ENCODE peak calls at places on chromosome 10, in five cellular contexts. Q, X, U, L and S are unnamed samples. For H3K36me3, the result is how much of the 10 kb centered on the place peaks cover.

GRCh38 chr10:101888251-101888949 is 44.8 kb upstream of the KCNIP2 start:
- DNase-seq in Q (peak), U (no peak), X (no peak), L (no peak), S (no peak)

GRCh38 chr10:100878291-100878910 is 34.4 kb upstream of the SLF2 start:
- DNase-seq in X (peak), Q (no peak), U (no peak), L (peak), S (peak)

GRCh38 chr10:48592346-48592745 is 12.5 kb downstream of the ARHGAP22 start:
- DNase-seq in X (no peak), Q (no peak), U (no peak), L (no peak), S (no peak)

GRCh38 chr10:101780187-101780817 is 2.9 kb downstream of the NPM3 start:
- DNase-seq in Q (no peak), L (no peak), X (no peak), U (no peak), S (no peak)

GRCh38 chr10:33106767-33107166 is 148.7 kb upstream of the ITGB1 start:
- DNase-seq in X (no peak), U (no peak), L (no peak), Q (no peak), S (no peak)

GRCh38 chr10:7551891-7552731 is 114.7 kb downstream of the ITIH5 start:
- DNase-seq in L (no peak), X (no peak), U (no peak), Q (no peak), S (no peak)

GRCh38 chr10:37576154-37576553 is 281.3 kb downstream of the ZNF248 start:
- DNase-seq in Q (no peak), L (no peak), U (no peak), X (no peak), S (no peak)

GRCh38 chr10:122143238-122143841 is 127.8 kb upstream of the BTBD16 start:
- DNase-seq in Q (no peak), X (no peak), L (no peak), U (no peak), S (no peak)

GRCh38 chr10:61878411-61879051 is 23.0 kb upstream of the ARID5B start:
- DNase-seq in Q (no peak), L (no peak), U (no peak), X (no peak), S (no peak)

GRCh38 chr10:122388287-122388997 is 13.9 kb downstream of the PLEKHA1 start:
- DNase-seq in Q (no peak), L (no peak), U (no peak), X (no peak), S (no peak)

GRCh38 chr10:100008142-100008522 is 1.6 kb downstream of the DNMBP start:
- DNase-seq in X (no peak), L (no peak), Q (no peak), U (no peak), S (peak)

GRCh38 chr10:84216834-84217233 is 8.5 kb downstream of the LRIT2 start:
- DNase-seq in L (no peak), Q (no peak), U (no peak), X (no peak), S (no peak)

GRCh38 chr10:124086787-124087671 is 6.4 kb downstream of the CHST15 start:
- DNase-seq in X (no peak), U (no peak), Q (no peak), L (no peak), S (no peak)

GRCh38 chr10:133355991-133356390 is 1.8 kb downstream of the FUOM start:
- DNase-seq in Q (no peak), X (no peak), L (no peak), U (no peak), S (no peak)

GRCh38 chr10:35378547-35379210 is 42.4 kb downstream of the CCNY start:
- DNase-seq in L (no peak), Q (no peak), X (no peak), U (no peak), S (no peak)

GRCh38 chr10:36096571-36096970 is 454.5 kb upstream of the FZD8 start:
- DNase-seq in Q (no peak), U (no peak), L (no peak), X (no peak), S (no peak)

GRCh38 chr10:121974535-121975294 is at the start of gene NSMCE4A:
- DNase-seq in X (peak), L (peak), U (peak), Q (peak), S (peak)

GRCh38 chr10:5816170-5816569 is 2.9 kb upstream of the GDI2 start:
- DNase-seq in L (no peak), U (no peak), X (no peak), Q (peak), S (no peak)

GRCh38 chr10:132311338-132311939 is 3.7 kb upstream of the STK32C start:
- DNase-seq in L (no peak), Q (no peak), U (no peak), X (peak), S (no peak)

GRCh38 chr10:114538544-114538906 is 119.5 kb downstream of the ABLIM1 start:
- DNase-seq in Q (no peak), U (no peak), X (no peak), L (peak), S (no peak)

GRCh38 chr10:78196964-78197363 is 163.3 kb downstream of the RPS24 start:
- DNase-seq in Q (peak), X (no peak), U (no peak), L (no peak), S (no peak)

GRCh38 chr10:74238031-74238431 is 87.0 kb downstream of the ADK start:
- DNase-seq in L (no peak), Q (no peak), X (no peak), U (no peak), S (no peak)

GRCh38 chr10:123585477-123586445 is 80.4 kb upstream of the GPR26 start:
- DNase-seq in U (no peak), L (no peak), X (no peak), Q (no peak), S (no peak)

GRCh38 chr10:103931603-103932002 is 13.6 kb upstream of the STN1 start:
- DNase-seq in X (no peak), U (no peak), L (no peak), Q (no peak), S (no peak)

GRCh38 chr10:116653885-116654284 is 33.1 kb downstream of the PNLIPRP2 start:
- DNase-seq in L (no peak), U (no peak), X (no peak), Q (no peak), S (no peak)

GRCh38 chr10:116654816-116655215 is 34.1 kb downstream of the PNLIPRP2 start:
- DNase-seq in U (no peak), L (no peak), X (peak), Q (no peak), S (no peak)

GRCh38 chr10:116659049-116659670 is 38.4 kb downstream of the PNLIPRP2 start:
- DNase-seq in L (no peak), Q (no peak), U (no peak), X (no peak), S (no peak)

GRCh38 chr10:116658152-116658551 is 37.4 kb downstream of the PNLIPRP2 start:
- DNase-seq in L (no peak), U (no peak), X (no peak), Q (no peak), S (no peak)

GRCh38 chr10:116655573-116655972 is 34.8 kb downstream of the PNLIPRP2 start:
- DNase-seq in U (no peak), Q (no peak), X (no peak), L (no peak), S (no peak)
- TF ChIP-seq EP300 in U (no peak), Q (no peak), X (no peak), L (no peak), S (no peak)

GRCh38 chr10:46019170-46019528 is 11.3 kb downstream of the NCOA4 start:
- DNase-seq in L (no peak), Q (no peak), X (no peak), U (no peak), S (no peak)

GRCh38 chr10:46020871-46021553 is 9.4 kb downstream of the NCOA4 start:
- DNase-seq in U (no peak), L (no peak), Q (no peak), X (peak), S (no peak)

GRCh38 chr10:46018453-46019169 is 11.8 kb downstream of the NCOA4 start:
- DNase-seq in U (no peak), L (no peak), Q (no peak), X (no peak), S (no peak)

GRCh38 chr10:46020344-46020656 is 10.1 kb downstream of the NCOA4 start:
- DNase-seq in L (no peak), Q (no peak), X (no peak), U (no peak), S (no peak)

DNA sequence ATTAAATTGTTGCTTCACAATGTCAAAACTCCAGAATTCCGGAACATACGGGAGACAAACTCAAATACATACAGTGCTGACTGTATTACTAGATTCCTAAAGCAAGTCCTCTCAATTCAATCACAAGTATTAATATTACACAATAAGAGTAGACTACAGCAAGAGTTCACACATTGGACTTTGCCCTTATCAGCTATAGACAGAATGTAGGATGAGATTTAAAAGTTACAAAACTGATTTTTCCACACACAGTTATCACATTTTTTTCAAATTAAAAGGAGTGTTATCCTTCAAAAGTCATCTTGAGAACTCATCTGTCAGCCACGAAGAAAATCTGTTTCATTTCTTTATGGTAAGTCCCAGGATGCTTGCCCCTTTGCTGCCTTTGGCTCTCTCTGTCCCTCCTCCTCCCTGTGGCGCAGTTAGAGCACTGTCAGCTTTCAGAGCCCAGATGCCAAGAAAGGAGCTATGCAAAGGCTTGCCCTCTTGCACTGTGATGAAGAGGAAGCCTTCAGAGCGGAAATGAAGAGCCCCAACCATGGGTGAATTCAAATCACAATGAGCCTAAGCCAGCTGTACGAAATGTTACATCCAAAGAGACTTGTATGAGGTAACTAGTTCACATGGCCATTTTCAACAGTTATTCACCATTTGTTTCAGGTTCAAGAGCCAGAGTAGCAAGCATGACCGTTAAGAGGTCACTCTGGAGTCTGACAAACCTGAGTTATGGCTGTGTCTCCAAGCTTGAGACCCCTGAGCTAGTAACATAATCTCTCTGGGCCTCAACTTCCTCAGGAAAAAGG is 10.7 kb downstream of the NCOA4 start:
- DNase-seq in Q (no peak), U (peak), X (peak), L (peak), S (no peak)
- H3K27ac ChIP-seq in Q (peak), U (no peak), X (peak), L (peak), S (no peak)

GRCh38 chr10:90859321-90859751 is 1.5 kb upstream of the HTR7 start:
- DNase-seq in Q (no peak), X (peak), L (no peak), U (no peak), S (no peak)

GRCh38 chr10:90856964-90857634 is 740 bp downstream of the HTR7 start:
- DNase-seq in L (no peak), X (no peak), Q (no peak), U (no peak), S (no peak)

GRCh38 chr10:90860790-90861189 is 3.0 kb upstream of the HTR7 start:
- DNase-seq in U (no peak), Q (no peak), X (no peak), L (no peak), S (no peak)

GRCh38 chr10:90857635-90858488 is at the start of gene HTR7:
- DNase-seq in Q (no peak), U (peak), X (peak), L (peak), S (peak)

DNA sequence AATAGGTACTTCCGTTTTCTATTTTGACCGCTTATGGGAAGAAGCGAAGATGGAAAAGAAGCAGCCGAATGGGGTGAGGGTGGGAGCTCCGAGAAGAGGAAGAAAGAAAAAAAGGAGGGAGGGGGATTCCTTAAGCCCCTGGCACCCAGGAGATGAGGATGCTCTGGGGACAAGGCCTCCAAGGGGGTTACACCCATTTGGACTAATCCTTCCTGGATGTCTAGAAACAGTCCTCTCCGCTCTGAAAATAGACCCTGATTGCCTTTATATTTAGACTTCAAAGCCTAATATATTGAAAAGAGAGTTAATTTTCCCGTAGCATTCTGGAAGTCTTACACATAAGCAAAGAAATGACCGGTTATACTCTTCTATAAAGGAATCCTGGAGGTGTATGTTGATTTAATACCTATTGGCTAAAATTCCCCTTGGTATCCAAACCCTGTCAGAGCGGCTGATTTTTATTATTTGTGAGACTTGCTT is 690 bp upstream of the HTR7 start:
- DNase-seq in L (no peak), X (no peak), U (no peak), Q (no peak), S (no peak)
- H3K36me3 ChIP-seq in L (under half), X (under half), U (under half), Q (under half), S (under half)

GRCh38 chr10:86733260-86733671 is 23.2 kb upstream of the BMPR1A start:
- DNase-seq in Q (no peak), U (no peak), X (no peak), L (peak), S (peak)

GRCh38 chr10:86732771-86733170 is 23.6 kb upstream of the BMPR1A start:
- DNase-seq in L (no peak), Q (no peak), X (no peak), U (no peak), S (no peak)

GRCh38 chr10:86730227-86730626 is 26.2 kb upstream of the BMPR1A start:
- DNase-seq in L (peak), U (peak), X (peak), Q (no peak), S (peak)

GRCh38 chr10:86729677-86730076 is 26.7 kb upstream of the BMPR1A start:
- DNase-seq in L (no peak), Q (no peak), X (no peak), U (no peak), S (no peak)

DNA sequence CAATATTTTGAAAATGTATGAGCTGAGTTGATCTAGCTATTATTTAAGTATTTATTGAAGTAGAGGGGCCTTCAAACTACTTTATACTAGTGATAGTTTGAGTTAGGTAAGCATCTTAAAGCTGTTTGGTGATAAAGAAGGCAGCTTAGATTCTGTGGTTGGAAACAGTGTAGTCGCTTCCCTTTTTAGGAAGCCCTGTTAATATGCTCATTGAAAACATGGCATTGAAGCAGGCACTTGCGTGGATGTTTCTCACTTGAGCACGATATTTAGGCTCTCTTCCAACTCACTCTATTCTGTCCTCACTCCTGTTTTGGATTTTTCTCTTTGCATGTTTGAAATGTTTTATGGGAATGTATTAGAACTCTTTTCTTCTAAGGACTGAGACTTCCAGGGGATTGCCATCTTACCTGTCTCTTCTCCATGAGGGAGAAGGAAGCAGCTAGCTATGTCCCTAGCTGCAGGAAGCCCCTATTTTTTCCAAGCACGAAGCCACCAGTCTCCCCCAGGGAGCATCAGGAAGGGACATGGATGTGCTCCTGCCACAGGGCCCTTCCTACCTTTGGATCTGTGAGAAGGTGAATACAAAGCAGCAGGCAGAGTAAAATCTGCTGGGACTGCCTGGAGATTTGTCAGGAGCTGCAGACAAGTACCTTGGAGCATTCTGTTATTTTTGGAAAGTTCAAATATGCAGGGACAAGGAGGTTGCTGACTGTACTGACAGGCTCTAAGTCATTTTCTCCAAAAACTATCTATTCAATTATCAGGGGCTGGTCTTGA is 22.0 kb upstream of the BMPR1A start:
- DNase-seq in X (no peak), U (no peak), Q (no peak), L (no peak), S (no peak)
- TF ChIP-seq EP300 in X (no peak), U (no peak), Q (no peak), L (no peak), S (no peak)

GRCh38 chr10:119418401-119418800 is 124.1 kb downstream of the RGS10 start:
- DNase-seq in U (no peak), X (no peak), Q (no peak), L (no peak), S (no peak)

GRCh38 chr10:119415121-119415520 is 127.4 kb downstream of the RGS10 start:
- DNase-seq in U (no peak), Q (no peak), L (no peak), X (no peak), S (no peak)

GRCh38 chr10:119417852-119418251 is 124.7 kb downstream of the RGS10 start:
- DNase-seq in Q (no peak), U (no peak), X (no peak), L (no peak), S (no peak)

GRCh38 chr10:119415536-119416527 is 126.7 kb downstream of the RGS10 start:
- DNase-seq in Q (no peak), X (no peak), L (no peak), U (no peak), S (no peak)

DNA sequence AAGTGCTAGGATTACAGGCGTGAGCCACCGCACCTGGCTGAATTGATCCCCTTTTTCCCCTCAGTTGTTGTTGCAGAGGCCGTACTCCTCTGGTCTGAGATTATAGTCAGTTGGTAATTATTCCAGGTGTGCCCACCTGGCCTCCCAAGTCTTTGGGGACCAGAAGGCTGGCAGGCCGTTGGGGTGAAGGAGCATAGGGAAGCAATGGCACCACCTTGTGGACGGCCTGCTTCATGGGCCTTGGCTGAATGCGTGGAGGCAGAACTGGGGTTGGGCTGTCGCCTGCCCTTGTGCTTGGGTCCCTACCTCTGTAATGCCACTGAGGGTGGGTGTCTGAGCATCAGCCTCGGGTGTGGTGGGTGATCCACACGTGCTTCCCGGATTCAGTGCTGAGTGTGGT is 125.7 kb downstream of the RGS10 start:
- DNase-seq in L (peak), U (peak), X (peak), Q (peak), S (peak)
- H3K27ac ChIP-seq in L (no peak), U (no peak), X (no peak), Q (no peak), S (no peak)

GRCh38 chr10:79417731-79418130 is 27.7 kb downstream of the ZCCHC24 start:
- DNase-seq in L (no peak), Q (no peak), X (no peak), U (no peak), S (no peak)
- H3K36me3 ChIP-seq in L (under half), Q (under half), X (under half), U (under half), S (under half)

DNA sequence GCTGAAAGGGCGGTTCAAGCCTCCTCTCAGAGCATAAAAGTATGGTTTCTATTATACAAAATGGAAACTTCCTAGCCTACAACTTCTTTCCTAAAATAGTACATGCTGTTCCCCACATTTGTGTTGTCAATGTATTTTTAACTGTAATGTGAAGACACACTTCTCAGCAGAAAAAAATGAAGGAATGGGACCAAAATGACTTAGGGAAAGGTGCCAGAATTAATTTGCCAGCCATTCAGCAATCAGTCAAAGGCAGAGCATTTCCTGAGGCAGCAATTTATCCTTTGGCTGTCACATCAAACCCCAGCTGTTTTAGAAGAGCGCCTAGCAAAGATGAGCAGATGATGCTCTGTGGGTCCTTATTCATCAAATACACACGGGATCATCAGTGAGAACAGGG is 592.6 kb downstream of the KCNMA1 start:
- DNase-seq in Q (no peak), L (no peak), U (no peak), X (no peak), S (no peak)
- TF ChIP-seq EP300 in Q (no peak), L (no peak), U (no peak), X (no peak), S (no peak)

GRCh38 chr10:53441804-53442203 is 669.2 kb upstream of the MBL2 start:
- DNase-seq in L (no peak), X (no peak), U (no peak), Q (no peak), S (no peak)
- H3K27ac ChIP-seq in L (no peak), X (no peak), U (no peak), Q (no peak), S (no peak)